ENCODE peak calls at places on chromosome 21, in eight cellular contexts. One of them, this sample, is unnamed.

GRCh38 chr21:41783476-41784150 is 16.8 kb upstream of the RIPK4 start:
- DNase-seq in H1: no peak
- DNase-seq in GM23248: peak
- DNase-seq in astrocyte: peak
- DNase-seq in PC-3: peak
- DNase-seq in neural progenitor cell: no peak
- DNase-seq in fibroblast of lung: peak
- DNase-seq in HCT116: peak
- DNase-seq in this sample: peak

GRCh38 chr21:31317688-31318087 is 26.4 kb downstream of the TIAM1 start:
- DNase-seq in H1: no peak
- DNase-seq in GM23248: no peak
- DNase-seq in astrocyte: no peak
- DNase-seq in PC-3: no peak
- DNase-seq in neural progenitor cell: no peak
- DNase-seq in fibroblast of lung: no peak
- DNase-seq in HCT116: no peak
- DNase-seq in this sample: no peak

GRCh38 chr21:45954271-45954670 is 27.3 kb upstream of the COL6A1 start:
- DNase-seq in H1: no peak
- DNase-seq in GM23248: peak
- DNase-seq in astrocyte: no peak
- DNase-seq in PC-3: no peak
- DNase-seq in neural progenitor cell: no peak
- DNase-seq in fibroblast of lung: no peak
- DNase-seq in HCT116: no peak
- DNase-seq in this sample: no peak

GRCh38 chr21:38531142-38531541 is 32.9 kb upstream of the ERG start:
- DNase-seq in H1: no peak
- DNase-seq in GM23248: peak
- DNase-seq in astrocyte: no peak
- DNase-seq in PC-3: no peak
- DNase-seq in neural progenitor cell: no peak
- DNase-seq in fibroblast of lung: no peak
- DNase-seq in HCT116: no peak
- DNase-seq in this sample: no peak

GRCh38 chr21:46064870-46065214 is 33.1 kb upstream of the COL6A2 start:
- DNase-seq in H1: no peak
- DNase-seq in GM23248: no peak
- DNase-seq in astrocyte: no peak
- DNase-seq in PC-3: no peak
- DNase-seq in neural progenitor cell: no peak
- DNase-seq in fibroblast of lung: no peak
- DNase-seq in HCT116: no peak
- DNase-seq in this sample: no peak

GRCh38 chr21:17931080-17931479 is 111.9 kb upstream of the C21orf91 start:
- DNase-seq in H1: no peak
- DNase-seq in GM23248: no peak
- DNase-seq in astrocyte: no peak
- DNase-seq in PC-3: peak
- DNase-seq in neural progenitor cell: no peak
- DNase-seq in fibroblast of lung: no peak
- DNase-seq in HCT116: peak
- DNase-seq in this sample: no peak

GRCh38 chr21:42395910-42396625 is at the start of gene TMPRSS3:
- DNase-seq in H1: no peak
- DNase-seq in GM23248: no peak
- DNase-seq in astrocyte: no peak
- DNase-seq in PC-3: no peak
- DNase-seq in neural progenitor cell: no peak
- DNase-seq in fibroblast of lung: no peak
- DNase-seq in HCT116: no peak
- DNase-seq in this sample: no peak

GRCh38 chr21:41602511-41602910 is 94.6 kb upstream of the TMPRSS2 start:
- DNase-seq in H1: no peak
- DNase-seq in GM23248: no peak
- DNase-seq in astrocyte: no peak
- DNase-seq in PC-3: no peak
- DNase-seq in neural progenitor cell: no peak
- DNase-seq in fibroblast of lung: no peak
- DNase-seq in HCT116: no peak
- DNase-seq in this sample: no peak

GRCh38 chr21:45950740-45951515 is 30.6 kb upstream of the COL6A1 start:
- DNase-seq in H1: no peak
- DNase-seq in GM23248: peak
- DNase-seq in astrocyte: peak
- DNase-seq in PC-3: peak
- DNase-seq in neural progenitor cell: no peak
- DNase-seq in fibroblast of lung: peak
- DNase-seq in HCT116: peak
- DNase-seq in this sample: no peak

GRCh38 chr21:18970416-18970815 is 566.8 kb upstream of the TMPRSS15 start:
- DNase-seq in H1: no peak
- DNase-seq in GM23248: no peak
- DNase-seq in astrocyte: no peak
- DNase-seq in PC-3: no peak
- DNase-seq in neural progenitor cell: no peak
- DNase-seq in fibroblast of lung: no peak
- DNase-seq in HCT116: no peak
- DNase-seq in this sample: no peak

GRCh38 chr21:42654179-42654912 is 925 bp downstream of the PDE9A start:
- DNase-seq in H1: no peak
- DNase-seq in GM23248: no peak
- DNase-seq in astrocyte: no peak
- DNase-seq in PC-3: no peak
- DNase-seq in neural progenitor cell: peak
- DNase-seq in fibroblast of lung: no peak
- DNase-seq in HCT116: no peak
- DNase-seq in this sample: no peak

DNA sequence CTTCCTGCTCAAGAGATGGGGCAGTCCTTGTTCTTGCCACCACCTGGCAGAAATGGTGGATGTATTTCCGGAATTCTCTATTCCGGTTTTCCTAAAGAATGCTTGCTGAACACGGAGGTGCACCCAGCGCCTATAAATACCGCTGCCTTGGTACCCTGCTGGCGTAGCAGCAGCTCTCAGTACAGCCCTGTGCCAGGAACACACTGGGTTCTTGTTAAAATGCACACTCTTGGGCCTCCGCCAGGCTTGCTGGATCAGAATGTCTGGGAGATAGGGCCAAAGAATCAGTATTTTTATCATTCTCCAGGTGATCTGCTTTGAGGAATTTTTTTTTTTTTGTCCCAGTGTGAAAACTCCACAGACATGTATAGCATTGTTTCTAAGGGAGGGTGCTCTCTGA is 54.2 kb downstream of the IGSF5 start:
- DNase-seq in H1: no peak
- DNase-seq in GM23248: no peak
- DNase-seq in astrocyte: no peak
- DNase-seq in PC-3: no peak
- DNase-seq in neural progenitor cell: no peak
- DNase-seq in fibroblast of lung: no peak
- DNase-seq in HCT116: no peak
- DNase-seq in this sample: no peak
- TF ChIP-seq EZH2 in H1: no peak
- TF ChIP-seq EZH2 in GM23248: no peak
- TF ChIP-seq EZH2 in astrocyte: no peak
- TF ChIP-seq EZH2 in PC-3: no peak
- TF ChIP-seq EZH2 in neural progenitor cell: no peak
- TF ChIP-seq EZH2 in fibroblast of lung: no peak
- TF ChIP-seq EZH2 in HCT116: no peak
- TF ChIP-seq EZH2 in this sample: no peak

GRCh38 chr21:34615487-34615814 is 538 bp upstream of the RCAN1 start:
- DNase-seq in H1: no peak
- DNase-seq in GM23248: no peak
- DNase-seq in astrocyte: no peak
- DNase-seq in PC-3: no peak
- DNase-seq in neural progenitor cell: no peak
- DNase-seq in fibroblast of lung: no peak
- DNase-seq in HCT116: no peak
- DNase-seq in this sample: no peak

GRCh38 chr21:34612557-34612956 is 2.4 kb downstream of the RCAN1 start:
- DNase-seq in H1: no peak
- DNase-seq in GM23248: peak
- DNase-seq in astrocyte: no peak
- DNase-seq in PC-3: no peak
- DNase-seq in neural progenitor cell: no peak
- DNase-seq in fibroblast of lung: no peak
- DNase-seq in HCT116: no peak
- DNase-seq in this sample: no peak

GRCh38 chr21:34614443-34614692 is 545 bp downstream of the RCAN1 start:
- DNase-seq in H1: no peak
- DNase-seq in GM23248: no peak
- DNase-seq in astrocyte: no peak
- DNase-seq in PC-3: no peak
- DNase-seq in neural progenitor cell: no peak
- DNase-seq in fibroblast of lung: no peak
- DNase-seq in HCT116: no peak
- DNase-seq in this sample: no peak

GRCh38 chr21:34614693-34615486 is at the start of gene RCAN1:
- DNase-seq in H1: peak
- DNase-seq in GM23248: peak
- DNase-seq in astrocyte: peak
- DNase-seq in PC-3: peak
- DNase-seq in neural progenitor cell: peak
- DNase-seq in fibroblast of lung: peak
- DNase-seq in HCT116: peak
- DNase-seq in this sample: peak

DNA sequence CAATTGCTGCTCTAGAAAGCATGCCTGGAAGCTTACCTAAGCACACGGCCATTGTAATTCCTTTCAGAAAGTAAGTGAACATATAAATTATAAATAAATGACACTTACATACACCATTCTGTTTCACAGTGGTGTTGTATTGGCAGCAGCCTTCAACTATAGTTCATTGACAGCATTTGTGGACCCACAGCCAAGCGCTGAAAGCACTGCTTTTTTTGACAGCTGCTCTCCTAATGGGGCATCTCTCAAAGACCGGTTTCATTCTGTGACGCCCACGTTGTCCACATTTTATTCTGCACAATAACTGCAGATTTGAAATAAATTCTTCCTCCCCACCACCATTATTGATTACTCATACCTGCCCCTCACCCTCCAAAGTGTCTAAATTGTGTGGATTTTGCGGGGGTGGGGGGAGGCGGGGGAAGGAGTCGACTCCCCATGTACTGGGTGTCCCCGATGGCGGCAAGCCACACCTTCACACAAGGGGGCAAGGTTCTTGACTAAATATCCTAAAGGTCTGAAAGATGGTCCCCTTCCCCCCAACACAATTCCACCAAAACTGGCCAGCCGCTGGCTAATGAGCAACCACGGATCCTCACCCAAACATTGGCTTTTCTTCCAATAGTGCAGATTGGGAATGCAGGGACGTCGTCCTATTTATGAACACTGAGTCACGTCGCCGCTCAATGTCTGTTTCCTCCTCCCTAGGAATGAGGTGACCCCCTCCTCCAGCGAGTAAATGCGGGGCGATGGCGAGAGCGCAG is 1.1 kb downstream of the RCAN1 start:
- DNase-seq in H1: no peak
- DNase-seq in GM23248: peak
- DNase-seq in astrocyte: no peak
- DNase-seq in PC-3: peak
- DNase-seq in neural progenitor cell: peak
- DNase-seq in fibroblast of lung: peak
- DNase-seq in HCT116: no peak
- DNase-seq in this sample: no peak
- H2AFZ ChIP-seq in H1: peak
- H2AFZ ChIP-seq in GM23248: peak
- H2AFZ ChIP-seq in astrocyte: peak
- H2AFZ ChIP-seq in PC-3: peak
- H2AFZ ChIP-seq in neural progenitor cell: peak
- H2AFZ ChIP-seq in fibroblast of lung: peak
- H2AFZ ChIP-seq in HCT116: no peak
- H2AFZ ChIP-seq in this sample: peak

GRCh38 chr21:44616591-44616926 is 4.7 kb downstream of the KRTAP10-8 start:
- DNase-seq in H1: no peak
- DNase-seq in GM23248: no peak
- DNase-seq in astrocyte: no peak
- DNase-seq in PC-3: no peak
- DNase-seq in neural progenitor cell: no peak
- DNase-seq in fibroblast of lung: no peak
- DNase-seq in HCT116: no peak
- DNase-seq in this sample: no peak

GRCh38 chr21:44619886-44620285 is 7.0 kb upstream of the KRTAP10-9 start:
- DNase-seq in H1: no peak
- DNase-seq in GM23248: no peak
- DNase-seq in astrocyte: no peak
- DNase-seq in PC-3: no peak
- DNase-seq in neural progenitor cell: no peak
- DNase-seq in fibroblast of lung: no peak
- DNase-seq in HCT116: no peak
- DNase-seq in this sample: no peak

GRCh38 chr21:44617071-44617501 is 5.2 kb downstream of the KRTAP10-8 start:
- DNase-seq in H1: no peak
- DNase-seq in GM23248: no peak
- DNase-seq in astrocyte: no peak
- DNase-seq in PC-3: no peak
- DNase-seq in neural progenitor cell: no peak
- DNase-seq in fibroblast of lung: no peak
- DNase-seq in HCT116: no peak
- DNase-seq in this sample: no peak

GRCh38 chr21:44618504-44618903 is 6.6 kb downstream of the KRTAP10-8 start:
- DNase-seq in H1: no peak
- DNase-seq in GM23248: peak
- DNase-seq in astrocyte: peak
- DNase-seq in PC-3: peak
- DNase-seq in neural progenitor cell: no peak
- DNase-seq in fibroblast of lung: peak
- DNase-seq in HCT116: peak
- DNase-seq in this sample: no peak

GRCh38 chr21:44618909-44619308 is 7.0 kb downstream of the KRTAP10-8 start:
- DNase-seq in H1: no peak
- DNase-seq in GM23248: no peak
- DNase-seq in astrocyte: no peak
- DNase-seq in PC-3: peak
- DNase-seq in neural progenitor cell: no peak
- DNase-seq in fibroblast of lung: no peak
- DNase-seq in HCT116: no peak
- DNase-seq in this sample: no peak
- H3K4me2 ChIP-seq in H1: no peak
- H3K4me2 ChIP-seq in GM23248: no peak
- H3K4me2 ChIP-seq in astrocyte: no peak
- H3K4me2 ChIP-seq in PC-3: no peak
- H3K4me2 ChIP-seq in neural progenitor cell: no peak
- H3K4me2 ChIP-seq in fibroblast of lung: no peak
- H3K4me2 ChIP-seq in HCT116: no peak
- H3K4me2 ChIP-seq in this sample: no peak

GRCh38 chr21:36700295-36700960 is 1.5 kb downstream of the SIM2 start:
- DNase-seq in H1: no peak
- DNase-seq in GM23248: no peak
- DNase-seq in astrocyte: no peak
- DNase-seq in PC-3: no peak
- DNase-seq in neural progenitor cell: peak
- DNase-seq in fibroblast of lung: no peak
- DNase-seq in HCT116: no peak
- DNase-seq in this sample: no peak
- TF ChIP-seq EZH2 in H1: peak
- TF ChIP-seq EZH2 in GM23248: peak
- TF ChIP-seq EZH2 in astrocyte: peak
- TF ChIP-seq EZH2 in PC-3: no peak
- TF ChIP-seq EZH2 in neural progenitor cell: peak
- TF ChIP-seq EZH2 in fibroblast of lung: peak
- TF ChIP-seq EZH2 in HCT116: no peak
- TF ChIP-seq EZH2 in this sample: peak